ENCODE peak calls at places on chromosomes 11 and 22, in six cellular contexts. One of them, this sample, is unnamed.
A peak's percentile ranks its signal among the peaks of the same experiment; 100 is the strongest.

GRCh38 chr11:65437436-65438227 is 15.0 kb downstream of the NEAT1 start:
- DNase-seq in GM20000: no peak
- DNase-seq in RPMI8226: peak; percentile 10
- DNase-seq in HEK293T: no peak
- DNase-seq in T-helper 2 cell: no peak
- DNase-seq in mucosa of descending colon: no peak
- DNase-seq in this sample: peak; percentile 26

GRCh38 chr22:30262917-30263741 is 3.5 kb downstream of the OSM start:
- DNase-seq in HEK293T: peak; percentile 90
- DNase-seq in T-helper 2 cell: peak; percentile 60
- DNase-seq in mucosa of descending colon: peak; percentile 87
- DNase-seq in RPMI8226: peak; percentile 73
- DNase-seq in GM20000: peak; percentile 83
- DNase-seq in this sample: peak; percentile 80

GRCh38 chr22:29002603-29003002 is 59.0 kb downstream of the C22orf31 start:
- DNase-seq in T-helper 2 cell: no peak
- DNase-seq in GM20000: no peak
- DNase-seq in mucosa of descending colon: no peak
- DNase-seq in RPMI8226: no peak
- DNase-seq in HEK293T: no peak
- DNase-seq in this sample: peak; percentile 53

GRCh38 chr22:49966041-49966715 is 5.6 kb downstream of the PIM3 start:
- DNase-seq in mucosa of descending colon: peak; percentile 13
- DNase-seq in T-helper 2 cell: no peak
- DNase-seq in RPMI8226: no peak
- DNase-seq in GM20000: no peak
- DNase-seq in HEK293T: no peak
- DNase-seq in this sample: peak; percentile 47

GRCh38 chr11:69306821-69307220 is 12.9 kb downstream of the MYEOV start:
- DNase-seq in T-helper 2 cell: no peak
- DNase-seq in mucosa of descending colon: no peak
- DNase-seq in GM20000: no peak
- DNase-seq in HEK293T: no peak
- DNase-seq in RPMI8226: no peak
- DNase-seq in this sample: no peak

GRCh38 chr11:42631223-42631843 is 680.5 kb upstream of the API5 start:
- DNase-seq in RPMI8226: peak; percentile 15
- DNase-seq in mucosa of descending colon: peak; percentile 13
- DNase-seq in HEK293T: no peak
- DNase-seq in T-helper 2 cell: no peak
- DNase-seq in GM20000: no peak
- DNase-seq in this sample: no peak

GRCh38 chr11:117774553-117774952 is 22.5 kb downstream of the DSCAML1 start:
- DNase-seq in GM20000: no peak
- DNase-seq in RPMI8226: no peak
- DNase-seq in mucosa of descending colon: peak; percentile 48
- DNase-seq in HEK293T: no peak
- DNase-seq in T-helper 2 cell: no peak
- DNase-seq in this sample: no peak

GRCh38 chr11:96072592-96072991 is 148.7 kb upstream of the MTMR2 start:
- DNase-seq in RPMI8226: no peak
- DNase-seq in GM20000: no peak
- DNase-seq in mucosa of descending colon: no peak
- DNase-seq in HEK293T: no peak
- DNase-seq in T-helper 2 cell: no peak
- DNase-seq in this sample: no peak

GRCh38 chr11:25981998-25982397 is 349.9 kb upstream of the ANO3 start:
- DNase-seq in T-helper 2 cell: no peak
- DNase-seq in HEK293T: peak; percentile 30
- DNase-seq in GM20000: peak; percentile 22
- DNase-seq in mucosa of descending colon: peak; percentile 42
- DNase-seq in RPMI8226: peak; percentile 60
- DNase-seq in this sample: no peak

GRCh38 chr11:28110108-28110838 is 2.1 kb downstream of the METTL15 start:
- DNase-seq in RPMI8226: peak; percentile 65
- DNase-seq in mucosa of descending colon: peak; percentile 83
- DNase-seq in T-helper 2 cell: peak; percentile 25
- DNase-seq in GM20000: peak; percentile 62
- DNase-seq in HEK293T: peak; percentile 62
- DNase-seq in this sample: peak; percentile 77

GRCh38 chr11:9739108-9739507 is 75.2 kb downstream of the SWAP70 start:
- DNase-seq in mucosa of descending colon: no peak
- DNase-seq in RPMI8226: no peak
- DNase-seq in HEK293T: no peak
- DNase-seq in T-helper 2 cell: no peak
- DNase-seq in GM20000: no peak
- DNase-seq in this sample: no peak

GRCh38 chr22:49918911-49919881 is 762 bp downstream of the CRELD2 start:
- DNase-seq in mucosa of descending colon: no peak
- DNase-seq in GM20000: no peak
- DNase-seq in T-helper 2 cell: no peak
- DNase-seq in HEK293T: no peak
- DNase-seq in RPMI8226: no peak
- DNase-seq in this sample: no peak

GRCh38 chr11:65391007-65391406 is 4.6 kb downstream of the FRMD8 start:
- DNase-seq in mucosa of descending colon: no peak
- DNase-seq in HEK293T: peak; percentile 21
- DNase-seq in RPMI8226: no peak
- DNase-seq in T-helper 2 cell: no peak
- DNase-seq in GM20000: peak; percentile 25
- DNase-seq in this sample: no peak

This sample was measured in stomach.